ENCODE peak calls at places on chromosomes 13 and 19, in nine cellular contexts. O, F, B, L, S, D, Y, R and Q are unnamed samples.
A peak's percentile ranks its signal among the peaks of the same experiment; 100 is the strongest.

GRCh38 chr13:77374786-77375185 is 47.9 kb upstream of the MYCBP2 start:
- DNase-seq in L (no peak), B (no peak), F (no peak), D (no peak), O (no peak), R (no peak), S (no peak), Y (no peak), Q (no peak)

GRCh38 chr13:20134732-20135131 is 26.1 kb downstream of the GJA3 start:
- DNase-seq in L (no peak), F (no peak), O (no peak), B (no peak), D (no peak), R (no peak), Y (no peak), S (no peak), Q (no peak)

GRCh38 chr19:58569943-58570670 is 3.0 kb downstream of the MZF1 start:
- DNase-seq in Y (no peak), B (peak; percentile 5), R (no peak), D (no peak), S (no peak), F (no peak), L (no peak), O (no peak), Q (no peak)

GRCh38 chr19:46624958-46625661 is at the start of gene PTGIR:
- DNase-seq in Y (peak; percentile 47), R (peak; percentile 97), S (no peak), B (no peak), D (peak; percentile 23), F (peak; percentile 92), O (no peak), L (no peak), Q (no peak)

GRCh38 chr19:2343289-2343982 is 15.0 kb downstream of the SPPL2B start:
- DNase-seq in S (peak; percentile 25), D (no peak), B (no peak), R (no peak), L (no peak), F (no peak), Y (no peak), O (no peak), Q (peak; percentile 32)

GRCh38 chr19:18433039-18433691 is 4.8 kb downstream of the ISYNA1 start:
- DNase-seq in L (no peak), D (peak; percentile 68), S (peak; percentile 63), F (no peak), R (peak; percentile 47), Y (no peak), O (no peak), B (peak; percentile 69), Q (no peak)

GRCh38 chr13:45325806-45326205 is 15.2 kb downstream of the TPT1 start:
- DNase-seq in L (no peak), R (peak; percentile 95), S (no peak), F (peak; percentile 82), D (no peak), Y (peak; percentile 87), O (no peak), B (no peak), Q (no peak)

GRCh38 chr19:12939292-12939606 is 840 bp downstream of the CALR start:
- DNase-seq in F (peak; percentile 56), L (no peak), S (no peak), R (peak; percentile 82), B (no peak), D (peak; percentile 54), Y (peak; percentile 83), O (no peak), Q (no peak)

GRCh38 chr13:101416181-101417042 is at the start of gene NALCN:
- DNase-seq in Y (peak; percentile 18), O (no peak), S (peak; percentile 39), L (peak; percentile 65), F (peak; percentile 13), R (peak; percentile 63), D (no peak), B (peak; percentile 34), Q (peak; percentile 41)

GRCh38 chr13:42215578-42216421 is 56.2 kb upstream of the AKAP11 start:
- DNase-seq in O (no peak), B (peak; percentile 42), L (peak; percentile 46), R (peak; percentile 69), S (peak; percentile 41), Y (peak; percentile 82), D (peak; percentile 17), F (peak; percentile 52), Q (no peak)

GRCh38 chr19:54536956-54537355 is 34.3 kb downstream of the LAIR2 start:
- DNase-seq in B (no peak), R (no peak), L (no peak), F (no peak), Y (no peak), S (no peak), O (no peak), D (no peak), Q (no peak)

GRCh38 chr13:43669101-43669500 is 117.7 kb downstream of the ENOX1 start:
- DNase-seq in D (no peak), S (no peak), Y (no peak), R (no peak), B (no peak), L (no peak), F (no peak), O (no peak), Q (no peak)

GRCh38 chr13:75769141-75769905 is 133.2 kb downstream of the LMO7 start:
- DNase-seq in D (no peak), R (peak; percentile 75), S (no peak), F (no peak), Y (no peak), O (no peak), B (no peak), L (no peak), Q (no peak)

GRCh38 chr19:14774373-14774772 is 4.0 kb downstream of the ADGRE2 start:
- DNase-seq in S (peak; percentile 11), B (no peak), R (no peak), L (no peak), F (no peak), Y (no peak), D (no peak), O (no peak), Q (no peak)

GRCh38 chr13:36131215-36131930 is at the start of gene DCLK1:
- DNase-seq in D (no peak), F (peak; percentile 77), S (peak; percentile 76), L (peak; percentile 63), B (peak; percentile 73), Y (peak; percentile 41), O (no peak), R (peak; percentile 65), Q (peak; percentile 51)

GRCh38 chr19:2199215-2199614 is 35.5 kb downstream of the DOT1L start:
- DNase-seq in R (peak; percentile 16), Y (no peak), O (no peak), L (peak; percentile 72), D (no peak), S (peak; percentile 80), B (peak; percentile 62), F (no peak), Q (no peak)

GRCh38 chr19:35793381-35794165 is 18.2 kb downstream of the ARHGAP33 start:
- DNase-seq in F (peak; percentile 50), L (no peak), R (peak; percentile 55), B (no peak), S (no peak), O (no peak), Y (peak; percentile 18), D (no peak), Q (no peak)